ENCODE peak calls at places on chromosome 20, in nine cellular contexts. Q is lower lobe of right lung, V is gastrocnemius medialis, C is right lobe of liver, G is psoas muscle, I is GM12865, O is AG04450, J is BJ, T is mucosa of descending colon. N is an unnamed sample.

GRCh38 chr20:25043499-25044260 is 14.3 kb downstream of the ACSS1 start:
- DNase-seq in T (peak), G (peak), J (no peak), V (peak), O (no peak), C (no peak), Q (peak), I (no peak), N (no peak)

GRCh38 chr20:44104807-44105517 is 82.0 kb downstream of the JPH2 start:
- DNase-seq in I (no peak), O (peak), T (no peak), V (peak), Q (no peak), G (no peak), J (no peak), C (peak), N (peak)

GRCh38 chr20:56974499-56975250 is 291.8 kb downstream of the BMP7 start:
- DNase-seq in C (no peak), V (no peak), G (no peak), J (peak), T (peak), I (peak), Q (no peak), O (no peak), N (peak)

GRCh38 chr20:59800309-59800708 is 133.1 kb downstream of the SYCP2 start:
- DNase-seq in C (no peak), O (no peak), V (no peak), G (no peak), J (no peak), T (no peak), Q (no peak), I (no peak), N (no peak)

GRCh38 chr20:57659789-57660509 is 39.7 kb upstream of the ZBP1 start:
- DNase-seq in V (peak), T (no peak), I (no peak), J (no peak), G (no peak), Q (peak), O (no peak), C (peak), N (no peak)

GRCh38 chr20:8144282-8145245 is 12.5 kb downstream of the PLCB1 start:
- DNase-seq in C (peak), I (peak), O (peak), Q (no peak), J (peak), V (no peak), T (no peak), G (no peak), N (peak)

GRCh38 chr20:16424780-16425179 is 148.5 kb downstream of the KIF16B start:
- DNase-seq in I (no peak), J (no peak), O (no peak), Q (no peak), V (no peak), C (no peak), T (no peak), G (no peak), N (no peak)

GRCh38 chr20:56285496-56285895 is 37.0 kb downstream of the MC3R start:
- DNase-seq in G (no peak), I (no peak), Q (no peak), C (no peak), V (no peak), T (no peak), J (no peak), O (no peak), N (no peak)

GRCh38 chr20:4876731-4877130 is 124.6 kb downstream of the SLC23A2 start:
- DNase-seq in G (no peak), T (no peak), J (no peak), Q (no peak), I (no peak), O (no peak), V (no peak), C (no peak), N (no peak)

GRCh38 chr20:43567477-43567876 is 8.7 kb downstream of the SGK2 start:
- DNase-seq in T (no peak), I (no peak), C (no peak), O (no peak), G (no peak), Q (no peak), J (no peak), V (no peak), N (no peak)

GRCh38 chr20:4484431-4485057 is 237.2 kb upstream of the PRND start:
- DNase-seq in O (no peak), C (no peak), V (no peak), I (no peak), T (no peak), J (no peak), G (no peak), Q (no peak), N (peak)

GRCh38 chr20:57013741-57014140 is 252.7 kb downstream of the BMP7 start:
- DNase-seq in G (no peak), Q (no peak), J (no peak), C (no peak), I (no peak), V (no peak), T (no peak), O (no peak), N (no peak)

GRCh38 chr20:21183722-21184121 is 57.8 kb downstream of the KIZ start:
- DNase-seq in O (no peak), G (no peak), I (no peak), J (no peak), T (no peak), C (no peak), Q (no peak), V (no peak), N (peak)

GRCh38 chr20:51500936-51501335 is 41.6 kb downstream of the NFATC2 start:
- DNase-seq in Q (no peak), I (no peak), V (no peak), G (no peak), J (no peak), O (no peak), C (no peak), T (no peak), N (no peak)

GRCh38 chr20:23519556-23519955 is 28.6 kb downstream of the CST8 start:
- DNase-seq in I (no peak), Q (no peak), J (no peak), T (no peak), V (no peak), O (no peak), C (no peak), G (no peak), N (no peak)

GRCh38 chr20:44796311-44796710 is 14.0 kb downstream of the RIMS4 start:
- DNase-seq in Q (no peak), G (no peak), O (no peak), I (no peak), J (no peak), C (no peak), T (no peak), V (no peak), N (no peak)

GRCh38 chr20:13649548-13649947 is 10.8 kb upstream of the TASP1 start:
- DNase-seq in G (peak), T (peak), I (no peak), Q (no peak), O (no peak), C (no peak), V (peak), J (no peak), N (no peak)

GRCh38 chr20:46139243-46139889 is 21.3 kb downstream of the CD40 start:
- DNase-seq in T (no peak), V (no peak), Q (no peak), J (no peak), I (no peak), G (no peak), C (no peak), O (no peak), N (no peak)

GRCh38 chr20:60584221-60584620 is 626.0 kb downstream of the CDH26 start:
- DNase-seq in V (no peak), G (no peak), I (no peak), O (no peak), Q (no peak), C (no peak), T (no peak), J (no peak), N (no peak)

GRCh38 chr20:50711113-50711825 is 19.9 kb upstream of the RIPOR3 start:
- DNase-seq in V (no peak), O (no peak), J (no peak), C (no peak), I (no peak), Q (no peak), T (no peak), G (no peak), N (no peak)

GRCh38 chr20:52432740-52433139 is 241.2 kb upstream of the ZFP64 start:
- DNase-seq in G (no peak), V (no peak), J (no peak), Q (no peak), C (no peak), I (no peak), O (no peak), T (no peak), N (peak)

GRCh38 chr20:19907326-19908056 is 109.7 kb upstream of the NAA20 start:
- DNase-seq in I (no peak), C (no peak), J (no peak), G (peak), V (no peak), Q (peak), O (no peak), T (no peak), N (no peak)

GRCh38 chr20:34010405-34010895 is 16.7 kb downstream of the RALY start:
- DNase-seq in I (no peak), C (no peak), Q (no peak), V (no peak), O (no peak), J (no peak), G (no peak), T (no peak), N (no peak)

GRCh38 chr20:35743693-35744491 is 1.8 kb upstream of the RBM39 start:
- DNase-seq in I (peak), J (no peak), T (peak), O (no peak), Q (peak), C (no peak), G (no peak), V (no peak), N (no peak)

GRCh38 chr20:50992336-50992732 is 30.6 kb downstream of the KCNG1 start:
- DNase-seq in C (no peak), J (no peak), I (no peak), O (no peak), Q (no peak), G (no peak), T (no peak), V (no peak), N (no peak)

GRCh38 chr20:4949833-4950178 is 51.5 kb downstream of the SLC23A2 start:
- DNase-seq in J (no peak), Q (no peak), V (no peak), G (no peak), T (no peak), O (no peak), C (no peak), I (peak), N (peak)

GRCh38 chr20:21514553-21515251 is 838 bp upstream of the NKX2-2 start:
- DNase-seq in G (no peak), C (peak), T (no peak), Q (peak), I (no peak), O (no peak), V (no peak), J (no peak), N (no peak)

GRCh38 chr20:13331536-13331935 is 110.5 kb downstream of the ISM1 start:
- DNase-seq in G (no peak), J (no peak), O (no peak), I (no peak), V (no peak), T (no peak), Q (no peak), C (no peak), N (no peak)

GRCh38 chr20:19735446-19735845 is 22.6 kb upstream of the RIN2 start:
- DNase-seq in O (no peak), J (no peak), V (peak), C (no peak), T (peak), G (peak), I (peak), Q (no peak), N (peak)

DNA sequence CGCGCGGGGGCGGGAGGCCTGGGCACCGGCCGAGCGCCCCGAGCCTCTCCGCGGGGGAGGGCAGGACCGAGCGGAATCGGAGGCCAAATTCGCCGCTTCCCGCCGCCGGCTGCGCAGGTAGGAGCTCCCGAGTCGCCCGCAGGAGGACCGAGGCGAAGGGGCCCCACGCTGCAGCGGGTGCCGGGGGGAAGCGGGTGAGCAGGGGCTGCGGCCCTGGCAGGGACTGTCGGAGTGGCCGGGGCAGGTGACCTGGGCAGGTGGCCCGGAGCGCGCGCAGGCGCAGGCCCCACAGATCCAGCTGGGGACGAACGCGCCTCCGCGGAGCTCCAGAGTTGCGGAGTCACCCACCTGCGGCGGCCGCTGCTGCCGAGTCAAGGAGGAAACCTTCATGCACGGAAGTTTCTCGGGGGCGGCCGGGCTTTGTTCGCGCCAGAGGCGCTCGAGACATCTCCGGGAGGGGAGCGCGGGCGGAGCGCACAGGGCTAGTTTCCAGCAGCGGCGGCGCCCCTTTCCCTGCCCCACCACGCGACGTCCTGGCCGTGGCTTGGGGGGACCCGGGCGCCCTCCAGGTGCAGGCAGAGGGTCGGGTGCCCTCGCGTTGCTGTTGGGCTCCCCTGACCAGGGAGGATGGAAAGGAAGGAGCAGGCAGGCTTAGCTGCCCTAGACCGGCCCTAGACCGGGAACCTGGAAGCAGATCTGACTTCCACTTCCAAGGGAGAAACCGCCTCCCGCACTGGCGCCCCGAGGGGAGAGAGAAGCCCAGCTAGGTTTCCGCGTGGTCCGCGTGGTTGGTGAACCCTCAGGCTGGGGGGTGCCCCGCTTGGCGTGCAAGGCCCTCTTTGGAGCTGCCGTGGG is 590 bp downstream of the SLCO4A1 start:
- DNase-seq in T (peak), C (no peak), Q (no peak), G (no peak), I (peak), J (no peak), O (no peak), V (no peak), N (no peak)
- H3K4me3 ChIP-seq in T (peak), C (peak), Q (peak), G (peak), I (peak), J (peak), O (peak), V (peak), N (no peak)

DNA sequence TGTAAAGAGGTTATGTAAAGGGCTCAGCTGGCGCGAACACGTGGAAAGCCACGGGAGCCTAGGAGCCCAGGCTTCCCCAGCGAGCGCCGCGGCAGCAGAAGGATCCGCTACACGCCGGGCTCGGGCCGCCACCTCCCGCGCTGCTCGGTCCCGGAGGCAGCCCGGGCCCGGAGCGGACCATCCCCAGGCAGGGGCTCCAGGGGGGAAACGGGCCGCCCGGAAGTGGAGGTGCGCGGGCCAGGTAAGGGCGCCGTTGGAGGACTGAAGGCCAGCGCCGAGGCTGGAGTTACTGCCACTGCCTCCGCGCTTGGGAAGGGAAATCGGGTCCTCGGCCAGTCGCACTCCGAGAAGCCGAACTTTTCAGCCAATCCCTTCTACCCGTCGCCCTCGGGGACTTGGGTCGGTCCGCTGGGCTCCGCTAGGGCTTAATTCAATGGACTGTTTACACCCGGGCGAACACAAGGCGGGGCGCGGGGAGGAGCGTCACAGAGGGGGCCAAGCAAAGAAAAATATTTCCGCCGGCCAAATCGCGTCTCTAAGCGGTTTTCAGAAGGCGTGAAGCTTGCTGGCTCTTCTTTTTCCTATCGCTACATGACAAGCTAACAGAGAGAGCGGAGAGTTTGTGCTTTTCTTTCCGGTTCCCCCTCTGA is 433 bp downstream of the STK35 start:
- DNase-seq in O (peak), V (peak), I (peak), J (no peak), Q (peak), G (peak), C (peak), T (peak), N (peak)
- TF ChIP-seq CTCF in O (no peak), V (no peak), I (no peak), J (no peak), Q (no peak), G (no peak), C (no peak), T (no peak), N (no peak)

GRCh38 chr20:18256440-18257090 is 31.8 kb upstream of the ZNF133 start:
- DNase-seq in G (no peak), I (no peak), O (no peak), T (no peak), C (no peak), J (no peak), Q (no peak), V (no peak), N (no peak)

GRCh38 chr20:18250237-18250636 is 38.1 kb upstream of the ZNF133 start:
- DNase-seq in Q (no peak), I (no peak), T (no peak), V (no peak), O (no peak), C (no peak), G (no peak), J (no peak), N (no peak)

GRCh38 chr20:18255526-18255925 is 32.8 kb upstream of the ZNF133 start:
- DNase-seq in O (no peak), V (peak), J (no peak), G (no peak), Q (no peak), C (no peak), I (no peak), T (no peak), N (no peak)

GRCh38 chr20:18254615-18255014 is 33.7 kb upstream of the ZNF133 start:
- DNase-seq in V (no peak), O (no peak), Q (no peak), T (no peak), I (no peak), J (no peak), G (no peak), C (no peak), N (no peak)

DNA sequence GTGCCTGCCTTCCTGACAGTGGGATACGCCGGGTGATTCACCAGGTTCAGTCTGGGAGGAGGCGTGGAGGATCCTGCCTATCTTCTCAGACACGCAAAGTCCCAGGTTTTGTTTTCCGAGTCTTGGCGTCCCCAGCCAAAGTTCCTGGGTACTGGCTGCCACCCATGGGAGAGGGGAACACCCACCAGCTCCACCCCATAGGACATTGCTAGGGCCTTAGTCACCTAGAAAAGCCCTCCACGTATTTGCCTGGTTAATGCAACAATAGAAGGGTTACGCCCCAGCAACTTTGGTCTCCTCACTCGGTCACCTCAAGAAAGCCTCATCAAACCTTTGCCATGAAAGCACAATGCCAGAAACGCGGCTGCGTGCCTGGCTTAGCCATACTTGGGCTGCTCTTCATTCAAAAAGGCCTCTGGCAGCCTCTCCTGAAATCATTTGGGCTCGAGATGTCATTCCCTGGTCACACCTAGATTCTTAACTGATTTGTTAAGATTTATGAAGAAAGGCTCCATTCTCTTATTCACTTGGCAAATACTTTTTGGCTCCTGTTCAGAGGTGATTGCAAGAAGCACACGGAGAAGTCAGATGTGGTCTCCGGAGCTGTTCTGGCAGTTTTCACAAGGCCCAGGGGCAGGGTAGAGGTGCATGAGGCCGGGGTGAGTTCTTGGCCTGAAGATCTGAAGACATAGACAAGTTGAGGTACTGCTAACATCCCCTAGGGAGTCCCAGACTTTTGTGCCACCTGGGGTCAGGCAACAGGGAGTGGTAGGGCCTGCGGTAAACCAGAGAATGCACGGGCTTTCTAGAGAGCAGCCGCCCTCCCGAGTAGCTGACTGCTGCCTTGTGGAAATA is 35.5 kb upstream of the ZNF133 start:
- DNase-seq in J (no peak), G (no peak), O (no peak), I (no peak), V (no peak), C (no peak), T (no peak), Q (peak), N (no peak)
- H3K4me3 ChIP-seq in J (no peak), G (no peak), O (no peak), I (no peak), V (no peak), C (no peak), T (no peak), Q (no peak), N (no peak)

GRCh38 chr20:42186337-42186736 is 568.2 kb upstream of the CHD6 start:
- DNase-seq in I (no peak), J (no peak), V (no peak), T (no peak), Q (no peak), C (no peak), G (no peak), O (no peak), N (no peak)

GRCh38 chr20:42192321-42192720 is 574.1 kb upstream of the CHD6 start:
- DNase-seq in Q (no peak), O (no peak), G (no peak), I (no peak), C (no peak), T (no peak), J (no peak), V (no peak), N (no peak)

GRCh38 chr20:42193119-42193518 is 574.9 kb upstream of the CHD6 start:
- DNase-seq in I (no peak), G (no peak), J (no peak), Q (no peak), T (no peak), O (no peak), C (no peak), V (no peak), N (no peak)

GRCh38 chr20:42190084-42190483 is 571.9 kb upstream of the CHD6 start:
- DNase-seq in T (no peak), Q (no peak), V (no peak), J (no peak), C (no peak), I (no peak), O (no peak), G (no peak), N (no peak)

DNA sequence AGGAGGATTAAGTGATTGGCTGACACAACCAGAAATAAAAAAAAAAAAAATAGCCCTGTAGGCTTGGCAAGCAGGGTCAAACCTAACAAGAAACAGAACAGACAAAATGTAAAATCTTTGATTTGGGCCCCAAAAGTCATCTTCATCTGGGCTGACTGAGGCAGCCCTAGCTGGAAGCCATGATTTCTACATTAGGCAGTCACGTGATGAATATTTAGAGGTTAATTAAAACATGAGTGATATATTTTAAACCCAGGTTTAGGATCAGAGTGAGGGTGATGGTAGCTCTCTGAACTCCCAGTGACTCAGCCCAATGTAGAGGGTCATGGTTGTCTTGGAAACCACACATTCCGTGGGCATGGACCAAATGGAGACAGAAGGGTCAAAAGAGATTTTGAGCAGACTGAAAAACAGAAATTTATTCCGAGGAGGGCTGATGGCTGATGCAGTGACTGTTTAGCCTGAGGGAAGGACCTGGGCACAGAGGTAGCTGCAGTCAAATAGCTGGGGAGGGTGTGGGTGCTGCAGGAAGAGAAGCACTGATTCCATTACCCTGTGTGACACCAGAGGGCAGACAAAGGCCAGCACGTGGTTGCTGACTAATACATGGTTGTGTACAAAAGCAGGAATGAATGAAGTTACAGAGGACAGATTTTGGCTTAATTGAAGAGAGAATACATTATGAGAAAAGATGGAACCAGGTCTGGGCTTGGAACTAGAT is 573.1 kb upstream of the CHD6 start:
- DNase-seq in V (no peak), I (no peak), T (no peak), C (no peak), O (no peak), G (no peak), J (no peak), Q (no peak), N (no peak)
- TF ChIP-seq CTCF in V (no peak), I (no peak), T (no peak), C (no peak), O (no peak), G (no peak), J (no peak), Q (no peak), N (no peak)

N was measured in AG10803.